ENCODE peak calls at places on chromosomes 4 and X, in seven cellular contexts. Z is tibial artery, Q is adipocyte, X is left kidney, R is lower leg skin, H is endothelial cell, C is activated T-helper 1 cell treated with Interleukin-2 at 50 U/mL for 16 hours. M is an unnamed sample.

GRCh38 chr4:53706422-53707032 is 115.2 kb upstream of the LNX1 start:
- DNase-seq in Z (no peak), Q (peak; percentile 89), X (peak; percentile 76), R (no peak), H (peak; percentile 27), C (no peak), M (no peak)

GRCh38 chr4:164772076-164772475 is 18.1 kb downstream of the SMIM31 start:
- DNase-seq in Z (no peak), Q (no peak), X (peak; percentile 27), R (no peak), H (no peak), C (no peak), M (no peak)

GRCh38 chr4:155207534-155208257 is 740 bp upstream of the NPY2R start:
- DNase-seq in Z (no peak), Q (peak; percentile 13), X (peak; percentile 79), R (no peak), H (peak; percentile 58), C (no peak), M (no peak)

GRCh38 chrX:117985241-117985640 is 131.4 kb downstream of the KLHL13 start:
- DNase-seq in Z (no peak), Q (peak; percentile 45), X (no peak), R (no peak), H (peak; percentile 22), C (no peak), M (no peak)

GRCh38 chrX:104370089-104370488 is 115.4 kb upstream of the ESX1 start:
- DNase-seq in Z (no peak), Q (no peak), X (peak; percentile 19), R (no peak), H (peak; percentile 3), C (no peak), M (no peak)

GRCh38 chrX:24466025-24466424 is 939 bp downstream of the PDK3 start:
- DNase-seq in Z (no peak), Q (peak; percentile 7), X (peak; percentile 11), R (no peak), H (no peak), C (no peak), M (no peak)

GRCh38 chrX:96770315-96770714 is 85.7 kb downstream of the DIAPH2 start:
- DNase-seq in Z (no peak), Q (peak; percentile 64), X (peak; percentile 13), R (no peak), H (no peak), C (no peak), M (no peak)

GRCh38 chr4:151690164-151690856 is 70.5 kb downstream of the GATB start:
- DNase-seq in Z (no peak), Q (peak; percentile 71), X (peak; percentile 39), R (no peak), H (no peak), C (no peak), M (no peak)

GRCh38 chr4:39721788-39722187 is 23.9 kb downstream of the UBE2K start:
- DNase-seq in Z (peak; percentile 9), Q (no peak), X (no peak), R (no peak), H (no peak), C (no peak), M (no peak)

GRCh38 chrX:110021180-110022022 is 18.5 kb downstream of the TMEM164 start:
- DNase-seq in Z (peak; percentile 65), Q (peak; percentile 59), X (no peak), R (no peak), H (no peak), C (no peak), M (no peak)

GRCh38 chr4:15077969-15078368 is 75.7 kb downstream of the CPEB2 start:
- DNase-seq in Z (no peak), Q (peak; percentile 9), X (no peak), R (no peak), H (no peak), C (no peak), M (no peak)

GRCh38 chr4:110963621-110964020 is 340.7 kb upstream of the PITX2 start:
- DNase-seq in Z (no peak), Q (no peak), X (peak; percentile 73), R (no peak), H (no peak), C (no peak), M (no peak)

GRCh38 chr4:53171797-53172196 is 194.1 kb downstream of the SCFD2 start:
- DNase-seq in Z (no peak), Q (no peak), X (no peak), R (no peak), H (no peak), C (no peak), M (no peak)

GRCh38 chr4:65668201-65669007 is 1.9 kb downstream of the EPHA5 start:
- DNase-seq in Z (peak; percentile 62), Q (peak; percentile 81), X (peak; percentile 63), R (no peak), H (peak; percentile 9), C (no peak), M (no peak)

GRCh38 chr4:5469151-5469775 is 239.1 kb downstream of the EVC2 start:
- DNase-seq in Z (peak; percentile 46), Q (no peak), X (no peak), R (peak; percentile 70), H (no peak), C (no peak), M (no peak)

GRCh38 chrX:19579485-19579884 is 64.2 kb upstream of the MAP3K15 start:
- DNase-seq in Z (no peak), Q (peak; percentile 22), X (no peak), R (no peak), H (no peak), C (no peak), M (no peak)

GRCh38 chr4:140937866-140938265 is 181.7 kb upstream of the TBC1D9 start:
- DNase-seq in Z (no peak), Q (peak; percentile 92), X (no peak), R (no peak), H (no peak), C (no peak), M (no peak)

GRCh38 chr4:123896446-123897071 is 500.0 kb downstream of the SPRY1 start:
- DNase-seq in Z (no peak), Q (peak; percentile 50), X (no peak), R (no peak), H (no peak), C (no peak), M (no peak)

GRCh38 chrX:132433001-132433400 is 55.8 kb downstream of the MBNL3 start:
- DNase-seq in Z (no peak), Q (no peak), X (no peak), R (no peak), H (no peak), C (no peak), M (no peak)

M was measured in NCI-H1417 treated with DMSO at 0.1 percent for 48 hours.